ENCODE peak calls at places on chromosomes 13 and 19, in four cellular contexts. H, X, N and K are unnamed samples.

GRCh38 chr13:50323440-50324070 is 308.3 kb downstream of the KCNRG start:
- DNase-seq in H (no peak), X (no peak), N (no peak), K (no peak)

GRCh38 chr13:78675112-78675511 is 16.2 kb upstream of the OBI1 start:
- DNase-seq in H (no peak), X (no peak), N (no peak), K (no peak)

GRCh38 chr13:95124959-95125358 is 176.3 kb downstream of the ABCC4 start:
- DNase-seq in H (no peak), X (no peak), N (no peak), K (no peak)

GRCh38 chr13:103883152-103883551 is 816.9 kb upstream of the SLC10A2 start:
- DNase-seq in H (no peak), X (peak), N (no peak), K (no peak)

GRCh38 chr13:99758465-99759162 is 213.0 kb downstream of the ZIC5 start:
- DNase-seq in H (no peak), X (no peak), N (no peak), K (no peak)

GRCh38 chr13:83906240-83906820 is 24.1 kb upstream of the SLITRK1 start:
- DNase-seq in H (no peak), X (no peak), N (no peak), K (no peak)

GRCh38 chr13:111968611-111969010 is 98.3 kb upstream of the SOX1 start:
- DNase-seq in H (no peak), X (no peak), N (no peak), K (no peak)

GRCh38 chr13:20118268-20119140 is 42.3 kb downstream of the GJA3 start:
- DNase-seq in H (no peak), X (no peak), N (peak), K (no peak)

GRCh38 chr19:489418-490196 is 6.7 kb upstream of the MADCAM1 start:
- DNase-seq in H (no peak), X (no peak), N (no peak), K (no peak)

GRCh38 chr13:45331123-45331619 is 9.8 kb downstream of the TPT1 start:
- DNase-seq in H (no peak), X (no peak), N (no peak), K (no peak)

GRCh38 chr13:104105418-104106355 is 1039.5 kb upstream of the SLC10A2 start:
- DNase-seq in H (no peak), X (no peak), N (no peak), K (no peak)

GRCh38 chr13:88919970-88920628 is 1248.9 kb downstream of the SLITRK5 start:
- DNase-seq in H (no peak), X (no peak), N (no peak), K (no peak)

GRCh38 chr19:13154911-13155471 is 4.8 kb downstream of the IER2 start:
- DNase-seq in H (no peak), X (no peak), N (peak), K (peak)

GRCh38 chr19:13996928-13997636 is 9.0 kb downstream of the RFX1 start:
- DNase-seq in H (no peak), X (no peak), N (no peak), K (no peak)

GRCh38 chr13:42280537-42280936 is 8.6 kb downstream of the AKAP11 start:
- DNase-seq in H (no peak), X (no peak), N (no peak), K (no peak)

GRCh38 chr13:20489185-20489820 is 36.4 kb downstream of the CRYL1 start:
- DNase-seq in H (no peak), X (no peak), N (no peak), K (peak)

GRCh38 chr13:69970521-69970920 is 137.1 kb upstream of the ATXN8OS start:
- DNase-seq in H (no peak), X (no peak), N (no peak), K (no peak)

GRCh38 chr19:36136975-36137686 is 2.7 kb upstream of the CAPNS1 start:
- DNase-seq in H (no peak), X (no peak), N (no peak), K (no peak)

GRCh38 chr13:21348771-21349170 is 110.3 kb downstream of the ZDHHC20 start:
- DNase-seq in H (no peak), X (no peak), N (no peak), K (no peak)

GRCh38 chr19:47111081-47111589 is 2.4 kb downstream of the ZC3H4 start:
- DNase-seq in H (peak), X (peak), N (no peak), K (peak)

GRCh38 chr13:48138270-48138669 is 43.4 kb upstream of the MED4 start:
- DNase-seq in H (no peak), X (no peak), N (no peak), K (no peak)

GRCh38 chr13:34608326-34608725 is 333.7 kb upstream of the NBEA start:
- DNase-seq in H (no peak), X (no peak), N (no peak), K (no peak)

GRCh38 chr13:40083841-40084240 is 428.4 kb downstream of the COG6 start:
- DNase-seq in H (no peak), X (no peak), N (no peak), K (no peak)

GRCh38 chr19:17538684-17539287 is 16.7 kb upstream of the COLGALT1 start:
- DNase-seq in H (no peak), X (no peak), N (no peak), K (no peak)

GRCh38 chr13:27770809-27771208 is 21.5 kb upstream of the GSX1 start:
- DNase-seq in H (no peak), X (no peak), N (no peak), K (no peak)

GRCh38 chr13:95530178-95530577 is 22.3 kb upstream of the CLDN10 start:
- DNase-seq in H (no peak), X (no peak), N (no peak), K (no peak)

GRCh38 chr13:70960841-70961443 is 852.7 kb upstream of the KLHL1 start:
- DNase-seq in H (no peak), X (no peak), N (no peak), K (no peak)

GRCh38 chr19:6117534-6117933 is 7.2 kb upstream of the RFX2 start:
- DNase-seq in H (no peak), X (no peak), N (no peak), K (no peak)

GRCh38 chr13:110062777-110063442 is 244.0 kb downstream of the COL4A1 start:
- DNase-seq in H (no peak), X (no peak), N (no peak), K (no peak)

GRCh38 chr19:18899624-18900560 is 3.9 kb upstream of the CERS1 start:
- DNase-seq in H (no peak), X (no peak), N (no peak), K (no peak)

GRCh38 chr13:29907670-29908069 is 57.3 kb upstream of the UBL3 start:
- DNase-seq in H (no peak), X (no peak), N (no peak), K (no peak)

GRCh38 chr19:48696353-48697010 is 711 bp downstream of the FUT2 start:
- DNase-seq in H (no peak), X (no peak), N (no peak), K (no peak)

GRCh38 chr19:13619203-13619632 is 112.9 kb upstream of the CACNA1A start:
- DNase-seq in H (no peak), X (no peak), N (no peak), K (no peak)

GRCh38 chr19:6556480-6556879 is 25.7 kb downstream of the TNFSF9 start:
- DNase-seq in H (no peak), X (no peak), N (no peak), K (no peak)

GRCh38 chr19:12331211-12331941 is 2.1 kb downstream of the ZNF563 start:
- DNase-seq in H (peak), X (no peak), N (no peak), K (peak)

GRCh38 chr19:55273978-55274707 is 5.8 kb downstream of the HSPBP1 start:
- DNase-seq in H (no peak), X (no peak), N (no peak), K (no peak)